ENCODE peak calls at places on chromosomes 1 and 21, in nine cellular contexts. V is psoas muscle; U is NCI-H2171; K is hepatocyte; R is activated CD4-positive, alpha-beta T cell treated with anti-CD3 and anti-CD28 coated beads, Interleukin-2, amount 10 ng/mL, durations not matched to agents 24 days and 14 days; W is tibial nerve; F is ovary; Z is GM12891; H is kidney tubule cell. T is an unnamed sample.

GRCh38 chr1:44723496-44724407 is 7.2 kb downstream of the RNU5D-1 start:
- DNase-seq in V (no peak), U (no peak), K (no peak), R (peak; percentile 74), W (peak; percentile 56), F (no peak), Z (peak; percentile 62), H (no peak), T (no peak)

GRCh38 chr1:223062177-223062576 is 80.9 kb downstream of the TLR5 start:
- DNase-seq in V (no peak), U (no peak), K (no peak), R (no peak), W (no peak), F (no peak), Z (no peak), H (no peak), T (no peak)

GRCh38 chr1:226875641-226876295 is 5.4 kb downstream of the PSEN2 start:
- DNase-seq in V (no peak), U (no peak), K (peak; percentile 78), R (no peak), W (no peak), F (no peak), Z (no peak), H (peak; percentile 74), T (no peak)

GRCh38 chr1:85343612-85344255 is 67.3 kb upstream of the BCL10 start:
- DNase-seq in V (no peak), U (no peak), K (no peak), R (no peak), W (no peak), F (no peak), Z (no peak), H (peak; percentile 91), T (no peak)

GRCh38 chr1:242813490-242814091 is 289.1 kb upstream of the PLD5 start:
- DNase-seq in V (no peak), U (no peak), K (no peak), R (no peak), W (no peak), F (no peak), Z (no peak), H (no peak), T (no peak)

GRCh38 chr1:85237613-85238012 is 21.8 kb downstream of the C1orf52 start:
- DNase-seq in V (no peak), U (no peak), K (no peak), R (no peak), W (no peak), F (no peak), Z (no peak), H (no peak), T (no peak)

GRCh38 chr1:200029035-200029623 is 1.6 kb downstream of the NR5A2 start:
- DNase-seq in V (no peak), U (peak; percentile 2), K (peak; percentile 82), R (peak; percentile 69), W (no peak), F (no peak), Z (no peak), H (peak; percentile 29), T (no peak)

GRCh38 chr21:25963186-25963585 is 207.4 kb downstream of the APP start:
- DNase-seq in V (no peak), U (no peak), K (no peak), R (no peak), W (no peak), F (no peak), Z (no peak), H (peak; percentile 87), T (no peak)

GRCh38 chr1:86394416-86394815 is 1.7 kb downstream of the ODF2L start:
- DNase-seq in V (no peak), U (no peak), K (no peak), R (no peak), W (no peak), F (no peak), Z (no peak), H (peak; percentile 59), T (no peak)

GRCh38 chr1:24999426-24999825 is 69.3 kb upstream of the RUNX3 start:
- DNase-seq in V (peak; percentile 5), U (no peak), K (no peak), R (no peak), W (no peak), F (no peak), Z (no peak), H (no peak), T (no peak)

GRCh38 chr1:158147396-158148353 is 33.0 kb upstream of the CD1D start:
- DNase-seq in V (no peak), U (no peak), K (no peak), R (no peak), W (no peak), F (no peak), Z (no peak), H (peak; percentile 31), T (no peak)

GRCh38 chr1:111496398-111496797 is 7.0 kb downstream of the ADORA3 start:
- DNase-seq in V (no peak), U (no peak), K (no peak), R (no peak), W (no peak), F (no peak), Z (no peak), H (no peak), T (no peak)

GRCh38 chr1:204123376-204123775 is 28.5 kb downstream of the ETNK2 start:
- DNase-seq in V (no peak), U (no peak), K (no peak), R (no peak), W (no peak), F (no peak), Z (peak; percentile 54), H (peak; percentile 17), T (no peak)

T was measured in omental fat pad.